ENCODE peak calls at places on chromosomes 11 and 22, in four cellular contexts. G is dorsolateral prefrontal cortex, I is NAMALWA, S is NCI-H510A treated with DMSO at 0.1 percent for 48 hours. F is an unnamed sample.

GRCh38 chr11:60127311-60127811 is 38.9 kb downstream of the MS4A2 start:
- DNase-seq in S (no peak), I (no peak), G (no peak), F (no peak)

GRCh38 chr11:120912504-120912903 is 111.4 kb upstream of the TBCEL start:
- DNase-seq in G (no peak), I (peak; percentile 30), S (no peak), F (no peak)

GRCh38 chr22:37663521-37664140 is 5.1 kb downstream of the PDXP start:
- DNase-seq in I (no peak), G (no peak), S (no peak), F (no peak)

GRCh38 chr11:45393826-45394225 is 107.7 kb upstream of the SYT13 start:
- DNase-seq in G (no peak), S (no peak), I (no peak), F (no peak)

GRCh38 chr11:93737904-93738612 is 3.2 kb downstream of the TAF1D start:
- DNase-seq in G (no peak), S (no peak), I (no peak), F (no peak)

GRCh38 chr11:15976433-15977045 is 379.8 kb downstream of the SOX6 start:
- DNase-seq in G (no peak), I (no peak), S (no peak), F (no peak)

GRCh38 chr11:131253142-131253884 is 117.1 kb upstream of the NTM start:
- DNase-seq in S (no peak), I (no peak), G (no peak), F (no peak)

GRCh38 chr22:27487600-27488450 is 313.7 kb downstream of the MN1 start:
- DNase-seq in G (no peak), I (no peak), S (no peak), F (peak; percentile 27)

GRCh38 chr11:68261749-68262543 is 9.8 kb downstream of the C11orf24 start:
- DNase-seq in S (no peak), I (no peak), G (no peak), F (no peak)